ENCODE peak calls at places on chromosomes 7 and 10, in eight cellular contexts. Z, D, N, C, M, T, O and E are unnamed samples.

GRCh38 chr10:26087666-26088065 is 128.9 kb upstream of the GAD2 start:
- DNase-seq in M (no peak), D (no peak), C (no peak), O (no peak), Z (no peak), T (no peak), N (no peak), E (no peak)

GRCh38 chr10:35092851-35093250 is 2.7 kb upstream of the CUL2 start:
- DNase-seq in M (no peak), O (no peak), C (no peak), N (no peak), T (no peak), Z (no peak), D (peak), E (no peak)

GRCh38 chr10:75159519-75159918 is 48.1 kb downstream of the SAMD8 start:
- DNase-seq in N (no peak), C (no peak), D (no peak), M (peak), T (no peak), O (no peak), Z (no peak), E (no peak)

GRCh38 chr7:108254259-108254658 is 124.1 kb upstream of the LAMB4 start:
- DNase-seq in C (no peak), N (no peak), T (no peak), D (no peak), M (no peak), O (no peak), Z (no peak), E (no peak)

GRCh38 chr10:98436704-98437103 is 10.0 kb downstream of the HPS1 start:
- DNase-seq in D (no peak), M (no peak), N (no peak), C (no peak), T (no peak), O (no peak), Z (no peak), E (no peak)

GRCh38 chr7:155363852-155364600 is 66.3 kb downstream of the INSIG1 start:
- DNase-seq in Z (no peak), T (no peak), C (no peak), D (no peak), M (no peak), O (no peak), N (no peak), E (no peak)

GRCh38 chr10:31830887-31831286 is 97.7 kb downstream of the ARHGAP12 start:
- DNase-seq in D (no peak), O (no peak), T (no peak), Z (no peak), C (no peak), M (peak), N (no peak), E (no peak)

GRCh38 chr10:61692447-61692846 is 29.7 kb downstream of the CABCOCO1 start:
- DNase-seq in T (no peak), D (no peak), Z (no peak), O (no peak), M (no peak), C (no peak), N (no peak), E (no peak)

GRCh38 chr7:80150621-80151273 is 16.1 kb downstream of the GNAI1 start:
- DNase-seq in O (no peak), M (peak), Z (no peak), T (no peak), D (peak), C (no peak), N (no peak), E (no peak)

GRCh38 chr7:9488555-9488954 is 1055.1 kb downstream of the NXPH1 start:
- DNase-seq in N (no peak), Z (no peak), T (no peak), C (no peak), D (no peak), M (peak), O (no peak), E (peak)

GRCh38 chr7:130733866-130734524 is at the start of gene KLF14:
- DNase-seq in O (no peak), D (peak), N (peak), T (peak), M (no peak), Z (no peak), C (no peak), E (peak)

GRCh38 chr7:17472939-17473338 is 174.5 kb downstream of the AHR start:
- DNase-seq in C (no peak), N (no peak), T (no peak), Z (no peak), O (no peak), M (no peak), D (no peak), E (no peak)

GRCh38 chr7:81623251-81623855 is 146.5 kb downstream of the HGF start:
- DNase-seq in C (no peak), D (no peak), M (peak), T (no peak), Z (no peak), N (no peak), O (no peak), E (no peak)

DNA sequence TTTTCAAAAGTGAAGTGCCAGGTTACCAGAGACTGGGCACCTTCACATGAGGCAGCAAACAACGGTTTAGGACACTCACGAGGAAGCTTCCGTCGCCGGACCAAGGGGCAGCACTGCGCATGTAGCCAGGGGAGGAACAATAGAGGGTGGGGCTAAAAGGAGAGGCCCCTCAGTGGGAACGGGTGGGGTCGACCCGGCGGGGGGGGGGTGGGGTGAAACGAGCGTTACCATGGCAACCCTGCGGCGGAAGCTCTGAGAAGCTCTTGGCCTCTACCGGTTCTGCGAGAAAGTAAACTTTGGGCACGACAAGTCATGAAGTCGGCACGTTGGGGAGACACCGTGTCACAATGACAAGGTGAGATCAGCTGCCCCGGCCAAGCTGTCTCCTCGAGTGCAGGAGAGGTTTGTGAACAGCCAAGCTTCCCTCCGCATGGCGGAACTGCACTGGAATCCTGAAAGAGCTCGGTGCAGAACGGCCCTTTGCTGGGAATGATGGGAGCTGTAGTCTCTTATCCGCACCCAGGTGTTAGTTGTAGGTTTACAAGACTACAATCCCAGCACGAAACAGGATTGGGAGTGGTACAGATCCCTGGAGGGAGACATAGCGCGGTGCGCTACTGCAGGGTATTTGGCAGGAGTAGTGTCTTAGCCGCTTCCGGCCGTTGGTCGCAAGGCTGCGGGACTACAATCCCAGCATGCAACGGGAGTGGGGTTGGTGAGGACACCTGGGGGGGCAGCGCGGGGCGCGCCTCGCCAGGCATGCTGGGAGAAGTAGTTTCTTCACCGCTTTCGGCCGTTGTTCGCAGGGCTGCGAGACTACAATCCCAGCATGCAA is 72.8 kb upstream of the ZNF722 start:
- DNase-seq in M (no peak), N (no peak), T (peak), D (no peak), Z (peak), O (no peak), C (peak), E (no peak)
- TF ChIP-seq POLR2A in M (no peak), N (no peak), T (peak), D (no peak), Z (no peak), O (no peak), C (no peak), E (no peak)

DNA sequence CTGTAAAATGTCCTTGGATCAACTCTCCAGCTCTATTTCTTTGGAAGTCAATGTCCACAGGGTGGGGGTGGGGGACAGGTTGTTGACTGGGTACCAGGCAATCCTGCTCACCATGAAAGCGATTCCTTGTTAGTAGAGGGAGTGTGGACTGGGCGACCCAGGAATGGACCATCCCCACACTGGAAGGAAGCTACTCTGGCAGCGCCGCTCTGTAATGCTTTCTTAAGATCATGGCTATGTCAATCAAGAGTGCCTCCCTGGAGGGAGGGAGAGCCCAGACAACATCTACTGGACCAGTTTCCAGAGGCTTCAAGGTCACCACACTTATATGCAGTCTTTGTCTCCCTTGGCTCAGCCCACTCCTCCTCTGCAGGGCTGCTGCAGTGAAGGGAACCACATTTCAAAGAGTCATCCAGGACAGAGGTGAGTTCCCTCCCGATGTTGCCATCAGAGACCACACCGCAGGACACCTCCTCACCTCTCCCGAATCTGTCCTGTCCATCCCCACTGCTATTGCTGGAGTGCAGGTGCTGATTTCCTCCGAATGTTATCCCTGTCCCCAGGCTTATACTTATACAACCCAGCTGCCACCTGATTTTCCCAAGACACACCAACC is 6.9 kb downstream of the GIMAP5 start:
- DNase-seq in M (no peak), D (no peak), T (no peak), O (no peak), Z (no peak), C (no peak), N (no peak), E (no peak)
- TF ChIP-seq POLR2A in M (no peak), D (no peak), T (no peak), O (no peak), Z (no peak), C (no peak), N (no peak), E (no peak)

DNA sequence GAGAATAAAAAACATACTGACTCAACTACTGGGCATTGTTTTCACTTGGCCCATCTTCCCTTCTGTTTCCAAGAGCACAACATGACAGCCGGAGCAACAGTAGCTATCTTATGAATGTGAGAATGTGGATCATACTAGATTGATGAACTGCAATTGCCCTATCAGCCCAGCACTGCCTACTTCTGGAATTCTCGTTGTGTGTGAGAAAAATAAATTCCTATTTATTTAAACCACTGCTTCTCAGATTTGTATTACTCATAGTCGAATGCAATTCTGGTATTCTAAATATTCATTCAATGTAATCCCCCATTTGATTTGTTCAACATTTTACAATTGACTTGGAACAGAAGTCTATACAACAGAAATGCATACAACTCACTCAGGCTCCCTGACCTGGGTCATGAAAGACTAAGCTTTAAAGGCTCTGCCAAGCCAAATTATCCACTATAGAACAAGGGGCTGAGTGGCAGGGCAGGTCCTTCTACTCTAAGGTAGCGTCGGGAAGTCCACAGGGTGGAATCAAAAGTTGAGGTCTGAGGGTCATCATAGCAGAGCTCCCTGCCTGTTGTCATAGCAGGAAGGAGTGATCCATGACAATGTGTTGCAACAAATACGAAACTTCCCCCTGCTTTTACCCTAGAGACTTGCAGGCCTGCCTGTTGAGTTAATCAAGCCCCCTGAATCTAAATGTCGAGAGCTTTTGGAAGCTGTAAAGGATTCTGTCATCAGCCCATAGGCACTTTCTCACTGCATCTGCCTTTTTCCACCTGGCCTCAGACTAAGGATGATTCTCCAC is 12.4 kb upstream of the JAZF1 start:
- DNase-seq in C (no peak), M (peak), T (no peak), O (no peak), Z (no peak), D (no peak), N (no peak), E (no peak)
- TF ChIP-seq POLR2A in C (no peak), M (no peak), T (no peak), O (no peak), Z (no peak), D (no peak), N (no peak), E (no peak)

GRCh38 chr7:145183069-145183468 is 347.2 kb upstream of the TPK1 start:
- DNase-seq in Z (no peak), O (no peak), D (no peak), N (no peak), M (no peak), T (no peak), C (no peak), E (no peak)

GRCh38 chr7:145184956-145185355 is 349.1 kb upstream of the TPK1 start:
- DNase-seq in D (no peak), Z (no peak), N (no peak), M (no peak), O (no peak), C (no peak), T (no peak), E (no peak)
- TF ChIP-seq POLR2A in D (no peak), Z (no peak), N (no peak), M (no peak), O (no peak), C (no peak), T (no peak), E (no peak)

GRCh38 chr7:44615149-44615611 is 8.8 kb downstream of the OGDH start:
- DNase-seq in N (no peak), O (no peak), Z (no peak), M (peak), T (no peak), C (no peak), D (peak), E (peak)
- TF ChIP-seq POLR2A in N (no peak), O (no peak), Z (no peak), M (no peak), T (no peak), C (no peak), D (no peak), E (no peak)